ENCODE peak calls at places on chromosome 21, in seven cellular contexts. W is cardiac fibroblast, N is hepatocyte, U is gastrocnemius medialis, S is AG09319, V is A549, R is AG09309. B is an unnamed sample.

GRCh38 chr21:42389449-42389835 is 6.4 kb downstream of the TMPRSS3 start:
- DNase-seq in W (no peak), N (peak; percentile 64), U (no peak), S (no peak), V (no peak), R (no peak), B (no peak)

GRCh38 chr21:43343095-43343991 is 83.6 kb downstream of the SIK1 start:
- DNase-seq in W (no peak), N (peak; percentile 93), U (no peak), S (no peak), V (peak; percentile 98), R (no peak), B (no peak)

GRCh38 chr21:29511076-29511475 is 212.4 kb downstream of the BACH1 start:
- DNase-seq in W (no peak), N (no peak), U (no peak), S (no peak), V (no peak), R (no peak), B (no peak)

GRCh38 chr21:40512590-40512989 is 334.4 kb downstream of the DSCAM start:
- DNase-seq in W (no peak), N (no peak), U (no peak), S (no peak), V (no peak), R (no peak), B (no peak)

GRCh38 chr21:17782051-17782450 is 37.1 kb downstream of the C21orf91 start:
- DNase-seq in W (no peak), N (no peak), U (no peak), S (no peak), V (no peak), R (no peak), B (no peak)

GRCh38 chr21:41641821-41642368 is 125.0 kb downstream of the RIPK4 start:
- DNase-seq in W (peak; percentile 95), N (peak; percentile 71), U (no peak), S (no peak), V (peak; percentile 72), R (peak; percentile 87), B (peak; percentile 77)

GRCh38 chr21:41885341-41886024 is 6.3 kb upstream of the PRDM15 start:
- DNase-seq in W (no peak), N (no peak), U (no peak), S (no peak), V (no peak), R (no peak), B (no peak)

GRCh38 chr21:34091607-34092006 is 18.2 kb downstream of the MRPS6 start:
- DNase-seq in W (peak; percentile 11), N (no peak), U (no peak), S (no peak), V (no peak), R (no peak), B (no peak)

GRCh38 chr21:41186763-41187536 is 19.0 kb downstream of the BACE2 start:
- DNase-seq in W (no peak), N (peak; percentile 19), U (no peak), S (no peak), V (no peak), R (no peak), B (no peak)

GRCh38 chr21:28908351-28908750 is 84.3 kb downstream of the LTN1 start:
- DNase-seq in W (no peak), N (no peak), U (no peak), S (no peak), V (no peak), R (no peak), B (no peak)

GRCh38 chr21:33238146-33238545 is 8.4 kb downstream of the IFNAR2 start:
- DNase-seq in W (no peak), N (no peak), U (no peak), S (no peak), V (no peak), R (no peak), B (no peak)

GRCh38 chr21:41171210-41171609 is 3.2 kb downstream of the BACE2 start:
- DNase-seq in W (peak; percentile 24), N (no peak), U (no peak), S (no peak), V (no peak), R (no peak), B (no peak)

GRCh38 chr21:43645414-43645891 is 13.8 kb downstream of the HSF2BP start:
- DNase-seq in W (peak; percentile 91), N (peak; percentile 86), U (peak; percentile 38), S (no peak), V (peak; percentile 90), R (peak; percentile 55), B (no peak)

GRCh38 chr21:14533555-14534400 is 12.3 kb downstream of the SAMSN1 start:
- DNase-seq in W (peak; percentile 55), N (no peak), U (no peak), S (no peak), V (peak; percentile 26), R (no peak), B (no peak)

GRCh38 chr21:30234643-30235042 is 18.7 kb upstream of the CLDN8 start:
- DNase-seq in W (peak; percentile 11), N (no peak), U (no peak), S (no peak), V (no peak), R (no peak), B (no peak)

GRCh38 chr21:41832230-41833137 is 46.7 kb downstream of the PRDM15 start:
- DNase-seq in W (no peak), N (no peak), U (no peak), S (no peak), V (no peak), R (no peak), B (no peak)

GRCh38 chr21:17416139-17416538 is 96.7 kb upstream of the CXADR start:
- DNase-seq in W (peak; percentile 81), N (no peak), U (no peak), S (no peak), V (no peak), R (no peak), B (no peak)

GRCh38 chr21:34166468-34166867 is 93.1 kb downstream of the MRPS6 start:
- DNase-seq in W (no peak), N (no peak), U (no peak), S (no peak), V (peak; percentile 4), R (no peak), B (no peak)

GRCh38 chr21:17088500-17088899 is 424.3 kb upstream of the CXADR start:
- DNase-seq in W (no peak), N (no peak), U (no peak), S (no peak), V (no peak), R (no peak), B (no peak)

GRCh38 chr21:32955307-32955937 is 70.3 kb upstream of the OLIG2 start:
- DNase-seq in W (no peak), N (no peak), U (no peak), S (no peak), V (no peak), R (no peak), B (no peak)

DNA sequence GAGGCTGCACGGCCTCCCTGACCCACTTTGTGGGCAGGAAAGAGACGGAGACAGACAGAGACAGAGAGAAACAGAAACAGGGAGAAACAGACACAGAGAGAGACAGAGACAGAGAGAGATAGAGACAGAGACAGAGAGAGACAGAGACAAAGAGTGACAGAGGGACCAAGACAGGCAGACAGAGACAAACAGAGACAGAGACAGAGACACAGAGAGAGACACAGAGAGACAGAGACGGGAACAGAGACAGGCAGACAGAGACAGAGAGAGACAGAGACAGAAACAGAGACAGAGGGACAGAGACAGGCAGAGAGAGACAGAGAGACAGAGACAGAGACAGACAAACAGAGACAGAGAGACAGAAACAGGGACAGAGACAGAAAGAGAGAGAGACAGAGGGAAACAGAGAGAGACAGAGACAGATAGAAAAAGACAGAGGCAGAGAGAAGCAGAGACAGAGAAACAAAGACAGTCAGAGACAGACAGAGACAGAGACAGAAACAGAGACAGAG is 3.1 kb downstream of the COL6A1 start:
- DNase-seq in W (no peak), N (no peak), U (no peak), S (no peak), V (no peak), R (no peak), B (no peak)
- TF ChIP-seq CTCF in W (no peak), N (no peak), U (no peak), S (no peak), V (no peak), R (no peak), B (no peak)

GRCh38 chr21:15831497-15831896 is 101.7 kb downstream of the USP25 start:
- DNase-seq in W (no peak), N (no peak), U (no peak), S (no peak), V (no peak), R (no peak), B (no peak)

GRCh38 chr21:15825699-15826098 is 95.9 kb downstream of the USP25 start:
- DNase-seq in W (no peak), N (no peak), U (no peak), S (no peak), V (no peak), R (no peak), B (no peak)

GRCh38 chr21:15826908-15827601 is 97.3 kb downstream of the USP25 start:
- DNase-seq in W (no peak), N (no peak), U (peak; percentile 69), S (no peak), V (no peak), R (no peak), B (peak; percentile 62)

GRCh38 chr21:15823486-15824150 is 93.8 kb downstream of the USP25 start:
- DNase-seq in W (no peak), N (no peak), U (no peak), S (no peak), V (no peak), R (no peak), B (no peak)

GRCh38 chr21:15826147-15826780 is 96.5 kb downstream of the USP25 start:
- DNase-seq in W (peak; percentile 60), N (peak; percentile 66), U (peak; percentile 27), S (no peak), V (peak; percentile 73), R (no peak), B (no peak)
- TF ChIP-seq CTCF in W (peak; percentile 62), N (peak; percentile 61), U (peak; percentile 58), S (peak; percentile 39), V (peak; percentile 58), R (peak; percentile 47), B (peak; percentile 59)

GRCh38 chr21:25863031-25863430 is 128.3 kb downstream of the GABPA start:
- DNase-seq in W (no peak), N (no peak), U (no peak), S (no peak), V (no peak), R (no peak), B (no peak)

GRCh38 chr21:25862112-25862511 is 127.3 kb downstream of the GABPA start:
- DNase-seq in W (no peak), N (no peak), U (no peak), S (no peak), V (no peak), R (no peak), B (no peak)

GRCh38 chr21:25859264-25859931 is 124.6 kb downstream of the GABPA start:
- DNase-seq in W (no peak), N (no peak), U (no peak), S (peak; percentile 10), V (no peak), R (no peak), B (no peak)

GRCh38 chr21:25863747-25864146 is 129.0 kb downstream of the GABPA start:
- DNase-seq in W (no peak), N (no peak), U (no peak), S (no peak), V (no peak), R (no peak), B (no peak)

GRCh38 chr21:25862596-25862995 is 127.8 kb downstream of the GABPA start:
- DNase-seq in W (peak; percentile 55), N (no peak), U (no peak), S (no peak), V (peak; percentile 38), R (no peak), B (no peak)
- TF ChIP-seq CTCF in W (peak; percentile 87), N (peak; percentile 53), U (peak; percentile 42), S (peak; percentile 63), V (peak; percentile 42), R (peak; percentile 73), B (peak; percentile 26)

GRCh38 chr21:25639922-25640670 is 1.0 kb downstream of the JAM2 start:
- DNase-seq in W (no peak), N (peak; percentile 22), U (no peak), S (no peak), V (no peak), R (no peak), B (peak; percentile 65)
- TF ChIP-seq CTCF in W (no peak), N (no peak), U (no peak), S (no peak), V (no peak), R (no peak), B (no peak)